ENCODE peak calls at places on chromosomes 13 and 19, in eight cellular contexts. W, I, P, B, Y, S, C and O are unnamed samples.

GRCh38 chr13:101382086-101382485 is 34.2 kb downstream of the NALCN start:
- DNase-seq in W (no peak), I (no peak), P (peak; percentile 39), B (no peak), Y (no peak), S (no peak), C (no peak), O (no peak)

GRCh38 chr19:7989071-7989575 is 16.3 kb downstream of the ELAVL1 start:
- DNase-seq in W (no peak), I (no peak), P (no peak), B (no peak), Y (no peak), S (no peak), C (no peak), O (peak; percentile 48)

GRCh38 chr13:66922444-66922843 is 307.7 kb downstream of the PCDH9 start:
- DNase-seq in W (no peak), I (no peak), P (no peak), B (no peak), Y (no peak), S (no peak), C (no peak), O (no peak)

GRCh38 chr13:109750376-109750775 is 36.0 kb downstream of the IRS2 start:
- DNase-seq in W (no peak), I (no peak), P (no peak), B (no peak), Y (no peak), S (no peak), C (no peak), O (no peak)

GRCh38 chr13:94550030-94550738 is 45.8 kb downstream of the TGDS start:
- DNase-seq in W (peak; percentile 22), I (no peak), P (peak; percentile 51), B (no peak), Y (peak; percentile 38), S (no peak), C (no peak), O (no peak)

GRCh38 chr13:28136916-28137315 is 1.4 kb upstream of the PAN3 start:
- DNase-seq in W (no peak), I (no peak), P (no peak), B (no peak), Y (no peak), S (no peak), C (no peak), O (no peak)

GRCh38 chr19:1755467-1756155 is 2.3 kb downstream of the ONECUT3 start:
- DNase-seq in W (no peak), I (no peak), P (no peak), B (no peak), Y (no peak), S (no peak), C (no peak), O (no peak)

GRCh38 chr19:33797821-33798633 is 1.4 kb downstream of the KCTD15 start:
- DNase-seq in W (no peak), I (no peak), P (peak; percentile 12), B (no peak), Y (no peak), S (no peak), C (no peak), O (peak; percentile 73)

GRCh38 chr19:40756502-40757110 is 5.6 kb downstream of the SNRPA start:
- DNase-seq in W (no peak), I (no peak), P (no peak), B (no peak), Y (no peak), S (no peak), C (no peak), O (no peak)

GRCh38 chr19:51779703-51780102 is 15.3 kb upstream of the FPR3 start:
- DNase-seq in W (no peak), I (no peak), P (no peak), B (no peak), Y (no peak), S (no peak), C (no peak), O (no peak)

GRCh38 chr19:16470911-16471811 is 609 bp downstream of the EPS15L1 start:
- DNase-seq in W (no peak), I (peak; percentile 67), P (no peak), B (no peak), Y (no peak), S (no peak), C (no peak), O (no peak)

GRCh38 chr13:113918981-113919646 is 54.8 kb downstream of the C13orf46 start:
- DNase-seq in W (peak; percentile 9), I (peak; percentile 8), P (no peak), B (no peak), Y (no peak), S (no peak), C (no peak), O (no peak)

GRCh38 chr13:82938644-82939043 is 943.6 kb downstream of the SLITRK1 start:
- DNase-seq in W (no peak), I (no peak), P (no peak), B (no peak), Y (no peak), S (no peak), C (no peak), O (no peak)

GRCh38 chr13:112783135-112783945 is 93.5 kb downstream of the ATP11A start:
- DNase-seq in W (no peak), I (no peak), P (no peak), B (no peak), Y (no peak), S (no peak), C (no peak), O (peak; percentile 20)

GRCh38 chr19:7879102-7879770 is 5.0 kb upstream of the PRR36 start:
- DNase-seq in W (no peak), I (no peak), P (no peak), B (no peak), Y (no peak), S (no peak), C (no peak), O (no peak)

GRCh38 chr19:34172661-34173144 is 399 bp downstream of the LSM14A start:
- DNase-seq in W (no peak), I (peak; percentile 15), P (no peak), B (no peak), Y (no peak), S (no peak), C (peak; percentile 26), O (no peak)

GRCh38 chr13:74105871-74106270 is 28.3 kb downstream of the KLF12 start:
- DNase-seq in W (no peak), I (no peak), P (no peak), B (no peak), Y (no peak), S (no peak), C (no peak), O (no peak)

GRCh38 chr19:18488838-18489626 is 32.8 kb downstream of the ELL start:
- DNase-seq in W (no peak), I (peak; percentile 69), P (peak; percentile 76), B (no peak), Y (no peak), S (no peak), C (no peak), O (peak; percentile 93)

GRCh38 chr13:48828962-48829405 is 146.7 kb upstream of the FNDC3A start:
- DNase-seq in W (no peak), I (no peak), P (peak; percentile 65), B (no peak), Y (no peak), S (no peak), C (no peak), O (no peak)

GRCh38 chr13:20461481-20461859 is 64.2 kb downstream of the CRYL1 start:
- DNase-seq in W (no peak), I (no peak), P (no peak), B (no peak), Y (no peak), S (no peak), C (no peak), O (no peak)

GRCh38 chr13:76892488-76892887 is 6.3 kb upstream of the KCTD12 start:
- DNase-seq in W (no peak), I (no peak), P (no peak), B (no peak), Y (no peak), S (no peak), C (no peak), O (no peak)

GRCh38 chr19:55305983-55306562 is 19.1 kb downstream of the TMEM150B start:
- DNase-seq in W (no peak), I (no peak), P (no peak), B (no peak), Y (no peak), S (no peak), C (no peak), O (no peak)

GRCh38 chr13:27035892-27036235 is 135.7 kb downstream of the USP12 start:
- DNase-seq in W (no peak), I (no peak), P (no peak), B (no peak), Y (no peak), S (no peak), C (no peak), O (no peak)

GRCh38 chr19:6740589-6741348 is 1.3 kb downstream of the TRIP10 start:
- DNase-seq in W (no peak), I (peak; percentile 37), P (no peak), B (no peak), Y (no peak), S (no peak), C (no peak), O (peak; percentile 59)